ENCODE peak calls at places on chromosomes 3 and 15, in ten cellular contexts. N, Q, D, Y, E, C, S, A, U and P are unnamed samples. For H3K27me3, the result is how much of the 10 kb centered on the place peaks cover.

GRCh38 chr3:111715911-111716523 is 120.9 kb upstream of the ZBED2 start:
- DNase-seq in N (no peak), Q (no peak), D (peak), Y (peak), E (peak), C (peak), S (peak), A (peak), U (peak), P (peak)

GRCh38 chr15:24945711-24946110 is 9.1 kb upstream of the SNRPN start:
- DNase-seq in N (no peak), Q (no peak), D (no peak), Y (no peak), E (no peak), C (no peak), S (no peak), A (no peak), U (no peak), P (no peak)

GRCh38 chr3:33645060-33645841 is 72.8 kb downstream of the CLASP2 start:
- DNase-seq in N (no peak), Q (no peak), D (no peak), Y (peak), E (peak), C (peak), S (no peak), A (peak), U (peak), P (no peak)

GRCh38 chr3:195566797-195567196 is 16.9 kb downstream of the APOD start:
- DNase-seq in N (no peak), Q (no peak), D (no peak), Y (no peak), E (peak), C (no peak), S (no peak), A (no peak), U (no peak), P (no peak)

GRCh38 chr3:61875073-61875472 is 313.7 kb downstream of the PTPRG start:
- DNase-seq in N (no peak), Q (no peak), D (no peak), Y (no peak), E (no peak), C (peak), S (no peak), A (peak), U (peak), P (no peak)

GRCh38 chr15:64596701-64597468 is 136.5 kb downstream of the ZNF609 start:
- DNase-seq in N (peak), Q (no peak), D (no peak), Y (peak), E (peak), C (peak), S (no peak), A (peak), U (peak), P (no peak)

GRCh38 chr3:39434574-39434973 is 28.1 kb downstream of the RPSA start:
- DNase-seq in N (no peak), Q (no peak), D (no peak), Y (no peak), E (peak), C (no peak), S (no peak), A (no peak), U (no peak), P (no peak)

GRCh38 chr3:46593274-46593862 is 19.0 kb upstream of the FAM240A start:
- DNase-seq in N (no peak), Q (no peak), D (no peak), Y (no peak), E (no peak), C (no peak), S (no peak), A (no peak), U (no peak), P (no peak)

GRCh38 chr15:96234109-96234892 is 96.2 kb upstream of the NR2F2 start:
- DNase-seq in N (no peak), Q (no peak), D (no peak), Y (peak), E (peak), C (peak), S (no peak), A (no peak), U (no peak), P (no peak)

GRCh38 chr3:99966657-99967420 is 147.5 kb downstream of the FILIP1L start:
- DNase-seq in N (no peak), Q (no peak), D (no peak), Y (no peak), E (peak), C (peak), S (no peak), A (no peak), U (no peak), P (no peak)

GRCh38 chr3:33317963-33318708 is 40.9 kb downstream of the FBXL2 start:
- DNase-seq in N (no peak), Q (no peak), D (no peak), Y (no peak), E (no peak), C (no peak), S (no peak), A (no peak), U (no peak), P (no peak)

GRCh38 chr3:183181606-183182005 is 19.1 kb upstream of the LAMP3 start:
- DNase-seq in N (no peak), Q (no peak), D (no peak), Y (no peak), E (no peak), C (no peak), S (no peak), A (no peak), U (no peak), P (no peak)

GRCh38 chr15:58773024-58773423 is 1.9 kb downstream of the MINDY2 start:
- DNase-seq in N (no peak), Q (no peak), D (no peak), Y (no peak), E (peak), C (no peak), S (no peak), A (no peak), U (no peak), P (no peak)

GRCh38 chr3:55658297-55659022 is 171.4 kb upstream of the WNT5A start:
- DNase-seq in N (peak), Q (no peak), D (no peak), Y (no peak), E (no peak), C (no peak), S (no peak), A (no peak), U (no peak), P (no peak)

GRCh38 chr3:192892981-192893827 is 24.5 kb downstream of the MB21D2 start:
- DNase-seq in N (peak), Q (no peak), D (peak), Y (peak), E (peak), C (peak), S (peak), A (peak), U (peak), P (no peak)

GRCh38 chr3:191282262-191283215 is 46.7 kb upstream of the CCDC50 start:
- DNase-seq in N (no peak), Q (no peak), D (no peak), Y (no peak), E (peak), C (no peak), S (no peak), A (no peak), U (no peak), P (no peak)

GRCh38 chr3:170244566-170244965 is 22.3 kb downstream of the PRKCI start:
- DNase-seq in N (no peak), Q (no peak), D (no peak), Y (no peak), E (no peak), C (no peak), S (no peak), A (no peak), U (no peak), P (no peak)

GRCh38 chr3:149502438-149502837 is 27.9 kb downstream of the TM4SF4 start:
- DNase-seq in N (no peak), Q (no peak), D (no peak), Y (no peak), E (no peak), C (no peak), S (no peak), A (peak), U (no peak), P (no peak)

GRCh38 chr15:51255533-51255932 is 82.9 kb downstream of the CYP19A1 start:
- DNase-seq in N (no peak), Q (no peak), D (no peak), Y (no peak), E (no peak), C (no peak), S (no peak), A (no peak), U (no peak), P (no peak)
- H3K27me3 ChIP-seq in N (under half), Q (under half), D (under half), Y (under half), E (under half), C (under half), S (under half), A (under half), U (under half), P (under half)

GRCh38 chr15:89490550-89491315 is 5.7 kb downstream of the RHCG start:
- DNase-seq in N (no peak), Q (no peak), D (no peak), Y (no peak), E (no peak), C (no peak), S (no peak), A (no peak), U (no peak), P (peak)
- H3K27me3 ChIP-seq in N (under half), Q (under half), D (under half), Y (under half), E (half or more), C (under half), S (half or more), A (under half), U (under half), P (under half)

GRCh38 chr3:10546887-10547286 is 41.5 kb upstream of the ATP2B2 start:
- DNase-seq in N (peak), Q (no peak), D (no peak), Y (no peak), E (no peak), C (no peak), S (no peak), A (no peak), U (no peak), P (no peak)
- H3K27me3 ChIP-seq in N (under half), Q (under half), D (under half), Y (under half), E (under half), C (under half), S (under half), A (under half), U (under half), P (under half)

GRCh38 chr3:14518893-14519292 is 21.2 kb downstream of the GRIP2 start:
- DNase-seq in N (peak), Q (no peak), D (no peak), Y (no peak), E (no peak), C (no peak), S (no peak), A (no peak), U (no peak), P (no peak)

GRCh38 chr3:14519406-14519805 is 20.7 kb downstream of the GRIP2 start:
- DNase-seq in N (peak), Q (no peak), D (no peak), Y (no peak), E (no peak), C (no peak), S (no peak), A (no peak), U (no peak), P (no peak)

GRCh38 chr3:14518432-14518802 is 21.7 kb downstream of the GRIP2 start:
- DNase-seq in N (peak), Q (no peak), D (no peak), Y (peak), E (no peak), C (no peak), S (no peak), A (no peak), U (no peak), P (no peak)

GRCh38 chr3:14516738-14517345 is 23.3 kb downstream of the GRIP2 start:
- DNase-seq in N (peak), Q (no peak), D (no peak), Y (peak), E (no peak), C (no peak), S (no peak), A (no peak), U (no peak), P (no peak)

DNA sequence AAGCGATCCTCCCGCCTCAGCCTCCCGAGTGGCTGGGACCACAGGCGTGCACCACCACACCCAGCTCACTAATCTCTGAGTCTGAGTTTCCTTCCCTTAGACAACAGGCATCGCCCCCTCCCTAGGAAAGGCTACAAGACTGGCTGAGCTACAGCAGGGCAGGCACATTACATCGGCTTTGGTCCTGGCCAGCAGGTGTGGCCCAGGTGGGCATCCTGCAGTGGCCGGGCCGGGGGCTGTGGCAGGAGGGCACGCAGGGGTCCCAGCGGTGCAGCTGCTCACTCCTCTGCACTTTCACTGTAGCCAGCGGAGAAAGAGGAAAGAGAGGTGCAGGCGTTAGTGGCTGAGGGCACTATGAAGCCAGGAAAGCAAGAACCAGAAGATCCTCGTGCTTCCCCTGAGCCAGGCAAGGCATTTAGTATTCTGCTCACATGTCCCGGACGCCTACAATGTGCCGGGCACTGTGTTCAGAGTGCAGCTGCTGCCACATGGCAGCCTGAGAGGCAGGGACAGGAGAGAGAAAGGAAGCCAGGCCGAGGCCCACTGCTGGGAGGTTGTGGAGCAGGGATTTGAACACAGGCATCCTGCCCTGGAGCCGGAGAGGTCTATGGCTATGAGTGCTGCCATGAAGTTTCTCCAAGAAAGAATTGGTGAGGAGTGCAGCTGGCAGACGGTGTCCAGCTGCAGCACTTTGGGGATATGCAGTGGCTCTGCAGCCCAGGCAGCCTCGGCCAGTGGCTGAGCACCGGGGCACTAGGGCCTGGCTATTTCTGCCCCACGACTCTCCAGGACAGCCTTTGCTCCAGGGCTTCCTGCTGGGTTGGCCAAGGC is 22.3 kb downstream of the GRIP2 start:
- DNase-seq in N (peak), Q (no peak), D (no peak), Y (peak), E (no peak), C (no peak), S (no peak), A (no peak), U (no peak), P (no peak)
- H3K27me3 ChIP-seq in N (under half), Q (under half), D (under half), Y (under half), E (under half), C (under half), S (under half), A (under half), U (under half), P (under half)

DNA sequence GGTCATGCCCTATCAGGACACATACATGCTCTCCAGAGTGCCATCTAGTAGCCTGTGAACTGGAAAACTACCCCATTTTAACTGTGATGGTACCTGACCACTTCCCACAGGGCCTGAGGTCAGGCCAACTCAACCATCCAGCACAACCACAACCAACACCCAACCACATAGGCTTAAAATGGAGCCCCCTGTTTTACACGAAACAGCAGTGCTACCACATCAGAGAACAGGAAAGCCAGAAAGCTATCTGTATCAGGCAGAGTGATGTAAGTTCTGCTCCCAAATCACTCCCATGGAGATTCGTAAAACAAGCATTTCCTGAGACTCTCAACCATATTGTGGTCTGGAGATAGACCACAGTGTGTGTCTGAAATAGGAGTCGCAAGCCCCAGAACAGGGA is 1017.3 kb upstream of the EPHA6 start:
- DNase-seq in N (no peak), Q (no peak), D (no peak), Y (no peak), E (no peak), C (no peak), S (no peak), A (no peak), U (no peak), P (no peak)
- H3K27me3 ChIP-seq in N (under half), Q (under half), D (under half), Y (under half), E (under half), C (under half), S (under half), A (under half), U (under half), P (under half)

GRCh38 chr15:52806284-52806655 is 16.1 kb upstream of the ONECUT1 start:
- DNase-seq in N (no peak), Q (no peak), D (no peak), Y (no peak), E (no peak), C (no peak), S (no peak), A (no peak), U (no peak), P (no peak)

GRCh38 chr15:52808441-52808840 is 18.3 kb upstream of the ONECUT1 start:
- DNase-seq in N (no peak), Q (no peak), D (no peak), Y (no peak), E (no peak), C (no peak), S (no peak), A (no peak), U (no peak), P (no peak)

GRCh38 chr15:52810346-52810745 is 20.2 kb upstream of the ONECUT1 start:
- DNase-seq in N (no peak), Q (no peak), D (no peak), Y (no peak), E (no peak), C (no peak), S (no peak), A (no peak), U (no peak), P (peak)

GRCh38 chr15:52805351-52806283 is 15.5 kb upstream of the ONECUT1 start:
- DNase-seq in N (peak), Q (no peak), D (no peak), Y (no peak), E (peak), C (no peak), S (no peak), A (peak), U (no peak), P (peak)

GRCh38 chr15:52808996-52809395 is 18.9 kb upstream of the ONECUT1 start:
- DNase-seq in N (no peak), Q (no peak), D (no peak), Y (no peak), E (no peak), C (no peak), S (no peak), A (no peak), U (no peak), P (no peak)
- H3K27me3 ChIP-seq in N (under half), Q (half or more), D (under half), Y (half or more), E (half or more), C (half or more), S (half or more), A (under half), U (under half), P (under half)